ENCODE peak calls at places on chromosomes 5 and 9, in seven cellular contexts. W, N, B, R, X, M and H are unnamed samples.

GRCh38 chr5:995318-995717 is 13.3 kb upstream of the NKD2 start:
- DNase-seq in W (no peak), N (no peak), B (peak), R (no peak), X (no peak), M (no peak), H (no peak)

GRCh38 chr5:38710616-38711015 is 135.2 kb upstream of the OSMR start:
- DNase-seq in W (no peak), N (no peak), B (no peak), R (no peak), X (no peak), M (no peak), H (no peak)

GRCh38 chr5:155103164-155103563 is 89.6 kb downstream of the KIF4B start:
- DNase-seq in W (no peak), N (peak), B (no peak), R (no peak), X (no peak), M (no peak), H (no peak)

GRCh38 chr9:29691145-29691544 is 2117.9 kb upstream of the C9orf72 start:
- DNase-seq in W (no peak), N (no peak), B (no peak), R (no peak), X (no peak), M (no peak), H (no peak)

GRCh38 chr9:134639994-134640393 is 1.6 kb upstream of the COL5A1 start:
- DNase-seq in W (no peak), N (no peak), B (no peak), R (no peak), X (no peak), M (no peak), H (no peak)

GRCh38 chr5:145855842-145856267 is 17.0 kb downstream of the GRXCR2 start:
- DNase-seq in W (no peak), N (no peak), B (no peak), R (no peak), X (no peak), M (no peak), H (no peak)

GRCh38 chr5:103638979-103639378 is 76.4 kb upstream of the NUDT12 start:
- DNase-seq in W (no peak), N (no peak), B (no peak), R (no peak), X (no peak), M (no peak), H (no peak)

GRCh38 chr5:79562351-79563246 is 48.7 kb upstream of the HOMER1 start:
- DNase-seq in W (no peak), N (peak), B (no peak), R (no peak), X (no peak), M (no peak), H (no peak)

GRCh38 chr9:114852050-114852594 is 46.3 kb upstream of the TNFSF15 start:
- DNase-seq in W (no peak), N (no peak), B (no peak), R (no peak), X (no peak), M (no peak), H (no peak)

GRCh38 chr5:62886603-62887315 is 308.1 kb downstream of the LRRC70 start:
- DNase-seq in W (no peak), N (no peak), B (no peak), R (peak), X (no peak), M (no peak), H (no peak)

DNA sequence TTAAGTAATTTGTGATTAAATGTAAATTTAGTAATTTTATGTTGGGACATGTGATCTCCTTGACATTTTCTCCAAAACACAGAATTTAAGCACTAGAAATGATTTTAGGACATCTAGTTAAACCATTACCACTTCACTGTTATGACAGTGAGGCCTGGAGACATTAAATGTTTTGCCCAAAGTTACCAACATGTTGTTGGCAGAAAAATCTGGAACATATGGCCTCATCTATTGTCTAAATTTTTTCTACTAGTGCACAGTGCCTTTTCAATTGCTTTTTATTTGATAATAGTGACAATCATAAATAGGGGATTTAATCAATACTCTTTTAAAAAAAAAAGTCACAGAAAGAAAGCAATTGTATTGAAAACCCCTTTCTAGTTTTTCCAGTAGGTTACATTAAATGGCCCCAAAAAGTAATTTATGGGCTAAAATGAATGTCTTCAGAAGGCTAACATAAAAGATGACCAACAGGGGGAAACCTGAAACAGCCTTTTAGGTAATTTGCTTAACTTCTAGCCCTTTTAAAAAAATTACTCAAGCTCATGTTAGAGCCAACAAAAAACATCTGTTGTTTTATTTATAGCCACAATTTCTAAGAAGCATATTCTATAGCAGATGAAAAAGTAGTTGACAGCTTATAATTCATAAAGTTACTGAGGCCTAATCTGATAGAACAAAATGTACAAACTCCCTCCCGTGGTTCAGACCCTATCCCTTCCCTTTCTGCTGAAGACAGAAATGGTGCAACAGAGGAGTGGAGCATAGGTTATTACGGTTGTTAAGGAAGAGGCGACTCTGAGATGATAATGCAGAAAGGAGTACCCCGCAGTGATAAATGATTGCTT is 45.8 kb downstream of the PIK3R1 start:
- DNase-seq in W (no peak), N (peak), B (no peak), R (no peak), X (no peak), M (no peak), H (no peak)
- TF ChIP-seq CTCF in W (no peak), N (peak), B (no peak), R (peak), X (peak), M (peak), H (peak)

DNA sequence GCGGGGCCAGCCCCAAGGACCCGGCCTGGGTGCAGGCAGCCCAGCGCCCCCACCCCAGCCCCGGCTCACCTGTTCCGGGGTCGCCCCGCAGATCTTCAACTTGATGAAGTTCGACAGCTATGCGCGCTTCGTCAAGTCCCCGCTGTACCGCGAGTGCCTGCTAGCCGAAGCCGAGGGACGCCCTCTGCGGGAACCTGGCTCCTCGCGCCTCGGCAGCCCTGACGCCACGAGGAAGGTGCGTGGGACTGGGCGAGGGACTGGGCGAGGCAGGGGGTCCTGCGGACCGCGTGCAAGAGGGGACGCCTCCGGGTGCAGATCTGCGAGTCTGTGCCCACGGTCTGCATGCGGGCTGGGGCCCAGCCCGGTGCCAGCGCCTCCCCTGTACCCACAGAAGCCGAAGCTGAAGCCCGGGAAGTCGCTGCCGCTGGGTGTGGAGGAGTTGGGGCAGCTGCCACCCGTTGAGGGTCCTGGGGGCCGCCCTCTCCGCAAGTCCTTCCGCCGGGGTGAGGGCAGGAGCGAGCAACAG is 9.7 kb downstream of the RGS14 start:
- DNase-seq in W (no peak), N (no peak), B (no peak), R (no peak), X (no peak), M (no peak), H (no peak)
- TF ChIP-seq CTCF in W (no peak), N (peak), B (no peak), R (peak), X (no peak), M (no peak), H (no peak)

DNA sequence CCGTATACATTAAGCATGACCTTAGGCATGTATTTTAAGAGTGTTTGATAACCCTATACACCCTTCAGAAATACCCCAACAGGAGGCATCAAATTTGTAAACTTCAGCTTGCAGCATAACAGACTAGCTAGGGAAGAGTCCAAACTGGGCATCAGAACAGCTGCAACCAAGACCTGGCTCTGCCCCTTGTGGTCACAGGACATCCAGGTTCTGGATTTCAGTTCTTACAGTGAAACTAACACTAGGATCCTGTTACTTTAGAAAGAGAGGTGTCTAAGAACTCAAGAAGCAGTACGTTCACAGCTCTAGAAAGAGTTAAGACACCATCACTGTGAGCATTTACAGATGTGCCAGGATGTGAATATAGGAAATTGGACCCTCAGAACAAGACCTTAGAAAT is 229.8 kb downstream of the BNC2 start:
- DNase-seq in W (no peak), N (no peak), B (no peak), R (no peak), X (no peak), M (no peak), H (no peak)
- TF ChIP-seq CTCF in W (no peak), N (no peak), B (peak), R (peak), X (peak), M (no peak), H (no peak)

GRCh38 chr9:97487107-97487506 is 14.4 kb upstream of the TMOD1 start:
- DNase-seq in W (no peak), N (peak), B (no peak), R (no peak), X (no peak), M (no peak), H (no peak)
- TF ChIP-seq CTCF in W (no peak), N (peak), B (peak), R (peak), X (peak), M (peak), H (no peak)

DNA sequence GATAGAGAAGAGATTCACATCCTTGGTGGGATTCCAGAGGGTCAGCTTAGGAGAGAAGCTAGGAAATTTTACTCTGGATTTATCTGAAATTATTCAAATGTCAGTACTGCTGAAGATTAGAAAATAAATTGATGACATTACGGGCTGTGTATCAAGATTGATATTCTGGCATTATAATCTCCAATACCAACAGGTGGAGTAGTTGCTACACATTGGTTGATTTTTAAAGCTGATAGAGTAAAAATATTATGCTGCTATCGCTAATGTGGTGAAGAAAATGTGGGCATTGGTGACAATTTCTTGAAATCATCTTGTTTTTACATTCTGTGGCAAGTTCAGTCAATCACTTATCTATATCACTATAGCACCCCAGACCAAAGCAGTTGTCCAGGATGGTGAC is 378.5 kb downstream of the MTRR start:
- DNase-seq in W (no peak), N (no peak), B (no peak), R (no peak), X (no peak), M (no peak), H (no peak)
- TF ChIP-seq CTCF in W (no peak), N (peak), B (no peak), R (peak), X (peak), M (no peak), H (no peak)

DNA sequence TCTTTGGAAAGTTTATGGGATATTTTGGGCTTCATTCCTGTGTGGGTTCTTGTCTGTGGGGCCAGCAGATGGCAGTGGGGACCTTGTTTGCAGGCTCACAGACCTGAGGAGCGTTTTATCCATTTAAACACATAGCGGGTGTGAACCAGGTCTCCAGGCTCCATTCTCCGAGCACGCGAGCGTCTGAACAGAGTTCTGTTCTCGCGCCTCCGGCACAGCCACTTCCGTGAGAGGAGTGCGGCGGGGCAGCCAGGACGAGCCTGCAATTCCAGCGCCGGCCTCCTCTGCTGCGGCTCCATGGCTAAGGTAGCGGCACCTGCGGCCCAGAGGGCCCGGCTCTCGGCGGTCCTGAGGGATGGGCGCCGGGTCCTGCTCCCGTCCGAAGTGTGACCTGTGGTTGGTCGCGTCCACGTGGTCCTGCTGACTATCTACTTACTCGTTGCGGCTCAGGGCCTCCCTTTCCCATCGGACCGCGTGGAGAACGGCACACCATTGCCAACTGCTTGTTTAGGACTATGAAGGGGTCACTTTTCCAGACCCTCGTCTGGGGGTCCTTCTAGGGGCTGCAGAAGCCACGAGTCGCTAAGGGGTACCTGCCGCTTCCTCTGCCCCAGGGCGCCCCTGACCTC is 7.3 kb downstream of the NRARP start:
- DNase-seq in W (no peak), N (peak), B (peak), R (no peak), X (peak), M (no peak), H (no peak)
- TF ChIP-seq CTCF in W (no peak), N (no peak), B (peak), R (peak), X (peak), M (peak), H (peak)

GRCh38 chr9:32069169-32069813 is 315.2 kb upstream of the ACO1 start:
- DNase-seq in W (no peak), N (no peak), B (no peak), R (peak), X (no peak), M (no peak), H (peak)
- TF ChIP-seq CTCF in W (peak), N (peak), B (no peak), R (no peak), X (no peak), M (no peak), H (peak)